ENCODE peak calls at places on chromosomes 6 and 20, in ten cellular contexts. W, R, K, O, G, M, U, Q, X and Y are unnamed samples.

GRCh38 chr20:58829531-58829941 is 21.2 kb downstream of the GNAS-AS1 start:
- DNase-seq in Q (no peak), W (peak), M (peak), R (no peak), U (no peak), K (no peak), G (no peak), X (no peak), O (no peak), Y (no peak)

GRCh38 chr6:137767931-137768690 is 98.9 kb upstream of the TNFAIP3 start:
- DNase-seq in R (no peak), Q (no peak), X (no peak), G (peak), K (peak), W (peak), M (peak), O (no peak), U (no peak), Y (no peak)

GRCh38 chr20:5020760-5021159 is 19.4 kb upstream of the SLC23A2 start:
- DNase-seq in Q (no peak), G (no peak), K (no peak), X (no peak), U (no peak), O (no peak), R (no peak), M (no peak), W (no peak), Y (no peak)

GRCh38 chr20:26216025-26216424 is 519.4 kb upstream of the ZNF337 start:
- DNase-seq in R (no peak), G (no peak), W (peak), M (peak), U (no peak), Q (no peak), O (no peak), K (peak), X (no peak), Y (no peak)

GRCh38 chr6:129575378-129576118 is 134.4 kb downstream of the ARHGAP18 start:
- DNase-seq in O (peak), X (peak), W (peak), R (no peak), Q (no peak), M (peak), U (no peak), G (peak), K (peak), Y (no peak)

GRCh38 chr6:16140607-16141006 is 11.7 kb downstream of the MYLIP start:
- DNase-seq in G (no peak), M (no peak), U (no peak), K (no peak), Q (no peak), O (no peak), X (no peak), W (no peak), R (no peak), Y (no peak)

GRCh38 chr6:28137458-28138020 is 4.1 kb upstream of the ZKSCAN8 start:
- DNase-seq in U (no peak), O (no peak), G (peak), Q (no peak), X (no peak), W (peak), K (no peak), M (peak), R (no peak), Y (no peak)

GRCh38 chr20:1674361-1674760 is 16.8 kb upstream of the SIRPG start:
- DNase-seq in R (no peak), X (no peak), U (peak), W (no peak), O (no peak), Q (no peak), G (no peak), M (no peak), K (no peak), Y (peak)

GRCh38 chr20:38291961-38292360 is 12.0 kb upstream of the BPI start:
- DNase-seq in W (no peak), M (no peak), G (no peak), R (no peak), U (no peak), X (no peak), K (no peak), O (no peak), Q (no peak), Y (no peak)

GRCh38 chr6:150453357-150453756 is 84.5 kb downstream of the IYD start:
- DNase-seq in G (no peak), M (no peak), X (no peak), O (no peak), K (no peak), Q (no peak), R (no peak), W (no peak), U (no peak), Y (no peak)

GRCh38 chr6:56624728-56625069 is 18.0 kb downstream of the DST start:
- DNase-seq in U (no peak), X (no peak), R (no peak), Q (no peak), K (no peak), O (no peak), M (no peak), G (no peak), W (no peak), Y (no peak)

GRCh38 chr6:111792241-111792640 is 81.0 kb downstream of the FYN start:
- DNase-seq in K (no peak), Q (no peak), R (no peak), O (no peak), U (no peak), W (no peak), X (no peak), G (no peak), M (no peak), Y (no peak)

GRCh38 chr6:55578537-55579363 is at the start of gene HMGCLL1:
- DNase-seq in U (no peak), M (no peak), K (peak), O (no peak), G (no peak), X (peak), Q (peak), R (peak), W (peak), Y (no peak)

GRCh38 chr6:126086560-126086959 is 100.2 kb downstream of the TRMT11 start:
- DNase-seq in W (no peak), G (peak), X (no peak), K (no peak), U (no peak), R (no peak), M (no peak), O (no peak), Q (no peak), Y (no peak)

GRCh38 chr6:110574817-110575216 is 98.4 kb upstream of the SLC22A16 start:
- DNase-seq in G (no peak), O (no peak), Q (no peak), X (no peak), R (no peak), M (no peak), K (no peak), U (no peak), W (no peak), Y (no peak)

GRCh38 chr6:98769546-98769945 is 64.8 kb upstream of the POU3F2 start:
- DNase-seq in Q (no peak), O (no peak), R (peak), X (peak), M (peak), W (peak), K (peak), G (peak), U (no peak), Y (no peak)

GRCh38 chr6:44012078-44012493 is 115.2 kb downstream of the MRPL14 start:
- DNase-seq in K (peak), X (no peak), W (peak), M (peak), O (no peak), G (no peak), U (no peak), Q (no peak), R (peak), Y (no peak)

GRCh38 chr6:22455378-22455777 is 114.0 kb upstream of the HDGFL1 start:
- DNase-seq in O (no peak), W (no peak), K (no peak), X (no peak), R (no peak), Q (no peak), U (no peak), M (no peak), G (no peak), Y (no peak)

GRCh38 chr20:8790442-8791074 is 278.3 kb upstream of the PLCB4 start:
- DNase-seq in M (peak), U (no peak), X (peak), G (peak), Q (no peak), K (peak), R (peak), O (peak), W (peak), Y (no peak)

GRCh38 chr6:100809346-100809745 is 71.8 kb downstream of the ASCC3 start:
- DNase-seq in G (no peak), Q (no peak), O (no peak), W (peak), K (no peak), R (no peak), M (no peak), U (no peak), X (no peak), Y (no peak)

GRCh38 chr20:32343438-32343837 is 14.7 kb upstream of the ASXL1 start:
- DNase-seq in K (peak), Q (no peak), X (no peak), U (no peak), G (no peak), O (peak), W (peak), R (no peak), M (peak), Y (no peak)

GRCh38 chr6:155103816-155104366 is 108.8 kb downstream of the TIAM2 start:
- DNase-seq in Q (no peak), R (peak), G (no peak), X (no peak), O (no peak), W (peak), K (no peak), M (peak), U (no peak), Y (no peak)

GRCh38 chr6:24600903-24601302 is 45.1 kb downstream of the KIAA0319 start:
- DNase-seq in R (peak), W (no peak), K (no peak), G (no peak), X (peak), O (no peak), M (no peak), U (no peak), Q (no peak), Y (no peak)

GRCh38 chr6:38493929-38494547 is 145.7 kb downstream of the BTBD9 start:
- DNase-seq in K (peak), X (peak), U (peak), O (peak), G (peak), M (peak), W (peak), Q (peak), R (peak), Y (peak)

GRCh38 chr20:61635721-61636455 is 383.8 kb downstream of the CDH4 start:
- DNase-seq in M (no peak), G (no peak), O (no peak), R (no peak), U (no peak), K (no peak), X (no peak), Q (no peak), W (no peak), Y (no peak)

GRCh38 chr6:73586416-73586974 is 65.7 kb upstream of the EEF1A1 start:
- DNase-seq in O (no peak), G (no peak), Q (no peak), X (no peak), W (peak), U (no peak), R (no peak), K (no peak), M (peak), Y (no peak)

GRCh38 chr20:21289651-21290050 is 13.5 kb upstream of the XRN2 start:
- DNase-seq in G (no peak), M (no peak), X (no peak), O (no peak), U (no peak), R (no peak), W (peak), K (no peak), Q (no peak), Y (no peak)

GRCh38 chr20:9374480-9374879 is 139.9 kb upstream of the LAMP5 start:
- DNase-seq in U (no peak), X (no peak), R (no peak), O (no peak), W (peak), Q (no peak), K (no peak), M (peak), G (no peak), Y (no peak)

GRCh38 chr20:18138639-18139583 is 1.2 kb downstream of the KAT14 start:
- DNase-seq in M (no peak), W (no peak), Q (no peak), G (peak), X (no peak), K (no peak), U (no peak), O (no peak), R (no peak), Y (no peak)

GRCh38 chr20:4375881-4376280 is 345.8 kb upstream of the PRND start:
- DNase-seq in R (no peak), U (no peak), O (no peak), K (peak), M (peak), X (no peak), W (peak), Q (peak), G (no peak), Y (no peak)

GRCh38 chr6:4355241-4355640 is 219.9 kb upstream of the ECI2 start:
- DNase-seq in G (no peak), Q (no peak), R (no peak), K (peak), X (peak), U (no peak), W (peak), O (no peak), M (peak), Y (no peak)

GRCh38 chr20:59810376-59811187 is 122.9 kb downstream of the SYCP2 start:
- DNase-seq in R (peak), G (no peak), W (no peak), K (no peak), Q (no peak), M (no peak), U (no peak), X (peak), O (peak), Y (no peak)

GRCh38 chr20:53578492-53579222 is 15.0 kb downstream of the ZNF217 start:
- DNase-seq in M (peak), K (peak), R (peak), G (peak), W (peak), X (peak), U (peak), O (peak), Q (no peak), Y (peak)

GRCh38 chr6:169241688-169242350 is 11.8 kb downstream of the THBS2 start:
- DNase-seq in O (no peak), M (no peak), U (no peak), K (no peak), X (no peak), Q (peak), G (no peak), W (no peak), R (no peak), Y (no peak)

DNA sequence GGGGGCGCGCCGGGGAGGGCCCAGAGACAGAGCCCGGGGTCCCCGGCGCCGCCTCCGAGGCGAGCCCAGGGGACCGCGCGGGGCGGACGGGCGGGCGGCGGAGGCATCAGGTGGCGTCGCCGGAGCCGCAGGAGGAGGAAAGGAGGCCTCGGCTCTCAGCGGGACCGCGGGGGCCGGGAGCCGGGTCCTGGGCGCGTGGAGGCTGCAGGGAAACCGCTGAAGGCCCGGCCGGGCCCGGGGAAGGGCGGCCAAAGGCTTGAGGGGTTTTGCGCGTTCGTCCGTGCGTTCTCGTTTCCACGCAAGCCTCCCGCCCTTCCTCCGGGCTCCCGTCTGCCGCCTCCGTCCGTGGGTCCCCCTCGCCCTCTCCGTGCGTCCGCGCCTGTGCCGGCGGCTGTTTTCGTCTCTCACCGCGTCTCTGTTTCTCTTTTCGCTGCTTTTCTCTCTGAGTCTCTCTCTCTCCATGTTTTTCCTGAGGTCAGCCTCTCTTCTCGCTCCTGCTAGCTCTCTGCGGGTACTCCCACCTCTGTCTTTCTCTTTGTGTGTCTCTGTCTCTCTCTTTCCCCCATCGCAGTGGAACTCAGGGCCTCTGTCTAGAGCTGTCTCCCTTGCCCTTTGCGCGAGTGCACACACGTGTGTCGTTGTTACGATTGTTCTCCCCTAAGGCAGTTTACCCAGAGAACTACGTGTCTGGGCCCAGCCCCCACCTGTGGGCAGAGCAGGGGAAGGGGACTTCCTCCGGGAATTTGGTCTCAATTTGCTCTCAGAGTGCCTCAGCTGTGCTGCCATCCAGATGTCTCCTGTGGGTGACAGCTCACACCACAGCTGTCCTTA is 2.1 kb downstream of the IRF4 start:
- DNase-seq in O (no peak), R (peak), X (peak), Q (no peak), W (no peak), U (no peak), G (peak), M (no peak), K (no peak), Y (no peak)
- H3K4me3 ChIP-seq in O (no peak), R (peak), X (peak), Q (peak), W (no peak), U (peak), G (peak), M (no peak), K (no peak), Y (peak)

DNA sequence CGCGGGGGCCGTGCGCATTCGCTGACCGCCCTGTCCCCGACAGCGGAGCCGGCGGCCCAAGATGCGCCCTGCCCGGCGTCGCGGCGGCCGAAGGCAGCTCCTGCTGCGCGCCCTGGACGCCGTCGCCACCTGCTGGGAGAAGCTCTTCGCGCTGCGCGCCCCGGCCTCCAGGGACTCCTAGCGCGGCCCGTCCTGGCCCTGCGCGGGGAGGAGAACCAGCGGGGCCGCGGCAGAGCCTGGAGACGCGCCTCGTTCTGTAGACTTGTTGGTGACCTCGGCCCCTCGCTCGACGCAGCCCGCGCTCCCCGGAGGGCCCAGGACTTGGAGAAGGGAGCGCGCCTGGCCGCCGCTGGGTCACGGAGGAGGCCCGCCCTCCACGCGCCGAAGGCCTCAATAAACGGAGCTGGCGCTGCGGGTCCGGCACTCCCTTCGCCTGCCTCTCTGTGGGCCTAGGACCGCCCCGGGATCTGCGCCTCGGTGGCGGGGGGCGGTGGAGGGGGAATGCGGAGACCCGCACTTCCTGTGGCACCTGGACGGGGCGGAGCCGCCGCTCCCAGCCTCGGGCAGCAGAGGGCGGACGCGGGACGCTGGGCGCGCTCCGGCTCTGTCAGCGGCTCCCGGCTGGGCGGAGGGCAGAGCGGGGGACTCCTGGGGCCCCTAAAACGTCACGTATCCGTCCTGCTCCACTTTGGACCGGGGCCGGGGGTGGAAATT is 2.8 kb downstream of the C20orf204 start:
- DNase-seq in O (no peak), W (peak), M (peak), Q (peak), G (peak), X (peak), U (peak), K (peak), R (peak), Y (peak)
- TF ChIP-seq CTCF in O (no peak), W (peak), M (peak), Q (peak), G (peak), X (peak), U (peak), K (peak), R (peak), Y (peak)

GRCh38 chr20:39299783-39300182 is 337.6 kb downstream of the DHX35 start:
- DNase-seq in U (no peak), O (no peak), X (no peak), R (no peak), M (no peak), Q (no peak), W (no peak), K (no peak), G (no peak), Y (no peak)
- H3K4me3 ChIP-seq in U (no peak), O (no peak), X (no peak), R (no peak), M (no peak), Q (no peak), W (no peak), K (no peak), G (no peak), Y (no peak)

DNA sequence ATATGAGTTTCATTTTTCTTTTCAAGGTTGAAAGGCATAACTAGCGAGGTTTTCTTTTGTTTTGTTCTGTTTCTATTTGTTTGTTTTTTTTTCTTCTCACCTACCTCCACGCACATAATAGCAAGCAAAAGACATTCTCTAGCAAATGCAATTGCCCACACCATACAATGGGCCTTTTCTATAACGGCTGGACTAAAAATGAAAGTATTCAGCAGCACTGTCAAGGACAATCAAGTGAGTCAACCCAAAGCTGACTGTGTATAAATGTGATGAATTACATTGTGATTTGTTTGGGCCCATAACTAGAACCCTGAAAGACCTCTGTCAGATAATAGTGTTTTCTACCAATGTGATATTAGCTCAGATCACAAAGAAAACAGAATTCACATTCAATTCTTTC is 496.7 kb downstream of the RNF144B start:
- DNase-seq in O (no peak), U (no peak), W (no peak), M (no peak), K (no peak), R (no peak), Q (no peak), X (no peak), G (no peak), Y (no peak)
- TF ChIP-seq CTCF in O (no peak), U (no peak), W (no peak), M (no peak), K (no peak), R (no peak), Q (no peak), X (no peak), G (no peak), Y (no peak)

GRCh38 chr6:97668716-97669115 is 385.7 kb upstream of the MMS22L start:
- DNase-seq in K (no peak), X (peak), G (peak), U (no peak), M (no peak), O (no peak), R (peak), W (peak), Q (no peak), Y (no peak)
- H3K4me3 ChIP-seq in K (no peak), X (peak), G (no peak), U (no peak), M (no peak), O (no peak), R (no peak), W (peak), Q (no peak), Y (no peak)